ENCODE peak calls at places on chromosome 17, in seven cellular contexts. T, N, R, U, C, S and J are unnamed samples. For H3K36me3, the result is how much of the 10 kb centered on the place peaks cover.

GRCh38 chr17:81665205-81666091 is 957 bp downstream of the OXLD1 start:
- DNase-seq in T (no peak), S (peak), R (peak), U (no peak), N (no peak), C (peak), J (no peak)

GRCh38 chr17:18970582-18971480 is 18.9 kb downstream of the SLC5A10 start:
- DNase-seq in N (no peak), U (no peak), C (no peak), R (no peak), S (no peak), T (no peak), J (no peak)

GRCh38 chr17:10295728-10296343 is 77.0 kb downstream of the MYH13 start:
- DNase-seq in R (peak), N (peak), S (peak), C (peak), U (peak), T (peak), J (peak)

GRCh38 chr17:40447148-40447644 is 3.9 kb downstream of the IGFBP4 start:
- DNase-seq in C (no peak), S (no peak), U (no peak), N (no peak), R (no peak), T (no peak), J (no peak)

GRCh38 chr17:72928454-72929136 is 163.9 kb downstream of the SLC39A11 start:
- DNase-seq in U (no peak), R (no peak), T (no peak), C (no peak), N (no peak), S (peak), J (no peak)

GRCh38 chr17:33452797-33453196 is 159.7 kb upstream of the ASIC2 start:
- DNase-seq in N (no peak), U (no peak), C (no peak), T (peak), R (no peak), S (no peak), J (no peak)

GRCh38 chr17:9123594-9124553 is 102.6 kb downstream of the NTN1 start:
- DNase-seq in S (no peak), N (no peak), T (no peak), R (no peak), C (no peak), U (no peak), J (no peak)

GRCh38 chr17:57234252-57235092 is 21.9 kb upstream of the MSI2 start:
- DNase-seq in U (no peak), N (no peak), T (no peak), S (no peak), C (no peak), R (no peak), J (no peak)

GRCh38 chr17:49523706-49524472 is 28.8 kb downstream of the NGFR start:
- DNase-seq in R (no peak), U (no peak), C (peak), N (no peak), T (no peak), S (no peak), J (no peak)

GRCh38 chr17:28317965-28318758 is 838 bp upstream of the TMEM97 start:
- DNase-seq in C (peak), T (no peak), S (no peak), N (no peak), R (peak), U (no peak), J (no peak)

GRCh38 chr17:67831268-67831667 is 6.0 kb downstream of the BPTF start:
- DNase-seq in C (no peak), U (no peak), R (no peak), S (no peak), T (no peak), N (no peak), J (no peak)

GRCh38 chr17:11493947-11494346 is 104.3 kb upstream of the DNAH9 start:
- DNase-seq in R (no peak), N (no peak), U (no peak), S (no peak), C (no peak), T (no peak), J (no peak)

GRCh38 chr17:15999974-16000827 is 577 bp downstream of the TTC19 start:
- DNase-seq in U (no peak), N (no peak), R (no peak), S (peak), C (no peak), T (no peak), J (no peak)

GRCh38 chr17:43456661-43457361 is 27.0 kb upstream of the DHX8 start:
- DNase-seq in U (no peak), S (peak), T (no peak), N (no peak), C (no peak), R (no peak), J (no peak)

GRCh38 chr17:44788139-44788538 is 29.4 kb downstream of the ADAM11 start:
- DNase-seq in S (no peak), T (no peak), C (no peak), R (no peak), N (no peak), U (no peak), J (no peak)

GRCh38 chr17:6456914-6457687 is 12.8 kb downstream of the PIMREG start:
- DNase-seq in C (no peak), T (no peak), U (no peak), S (peak), R (peak), N (no peak), J (no peak)

GRCh38 chr17:7014261-7014994 is 2.0 kb downstream of the RNASEK start:
- DNase-seq in U (peak), R (peak), S (peak), N (peak), T (peak), C (peak), J (no peak)

GRCh38 chr17:77347544-77347943 is 206.8 kb downstream of the SEC14L1 start:
- DNase-seq in N (no peak), S (no peak), R (no peak), U (no peak), T (no peak), C (no peak), J (no peak)

GRCh38 chr17:77345260-77345910 is 204.6 kb downstream of the SEC14L1 start:
- DNase-seq in N (no peak), S (no peak), T (no peak), C (no peak), R (no peak), U (no peak), J (no peak)

GRCh38 chr17:77344038-77344437 is 203.3 kb downstream of the SEC14L1 start:
- DNase-seq in T (no peak), S (no peak), U (no peak), C (no peak), N (no peak), R (no peak), J (no peak)

GRCh38 chr17:77349976-77350830 is 209.4 kb downstream of the SEC14L1 start:
- DNase-seq in N (no peak), C (no peak), R (no peak), S (no peak), T (no peak), U (no peak), J (no peak)

DNA sequence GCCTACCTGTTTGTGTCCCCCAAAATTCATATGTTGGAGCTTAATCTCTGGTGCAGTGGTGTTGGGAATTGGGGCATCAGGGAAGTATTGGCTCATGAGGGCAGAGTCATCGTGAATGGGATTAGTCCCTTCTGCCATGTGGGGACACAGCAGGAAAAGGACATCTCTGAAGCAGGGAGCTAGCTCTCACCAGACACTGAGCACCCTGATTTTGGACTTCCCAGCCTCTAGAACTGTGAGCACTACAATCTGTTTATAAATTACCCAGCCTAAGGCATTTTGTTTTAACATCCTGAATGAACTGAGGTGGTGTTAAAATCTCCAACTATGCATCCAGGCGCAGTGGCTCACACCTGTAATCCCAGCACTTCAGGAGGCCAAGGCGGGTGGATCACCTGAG is 206.0 kb downstream of the SEC14L1 start:
- DNase-seq in S (no peak), N (no peak), R (no peak), T (no peak), C (no peak), U (no peak), J (no peak)
- TF ChIP-seq SIN3A in S (no peak), N (no peak), R (no peak), T (no peak), C (no peak), U (no peak), J (no peak)

GRCh38 chr17:3585826-3586225 is 23.4 kb downstream of the TRPV1 start:
- DNase-seq in U (no peak), R (no peak), C (no peak), T (no peak), S (no peak), N (no peak), J (no peak)
- H3K36me3 ChIP-seq in U (under half), R (under half), C (under half), T (under half), S (under half), N (under half), J (under half)

GRCh38 chr17:78430892-78431691 is 52.6 kb downstream of the PGS1 start:
- DNase-seq in T (no peak), S (no peak), N (no peak), R (no peak), U (no peak), C (no peak), J (no peak)

GRCh38 chr17:78428025-78428575 is 49.7 kb downstream of the PGS1 start:
- DNase-seq in U (no peak), C (no peak), S (no peak), R (no peak), N (no peak), T (no peak), J (no peak)

GRCh38 chr17:78427140-78427539 is 48.7 kb downstream of the PGS1 start:
- DNase-seq in U (no peak), S (no peak), C (no peak), N (no peak), R (no peak), T (no peak), J (no peak)

GRCh38 chr17:78429618-78429995 is 51.2 kb downstream of the PGS1 start:
- DNase-seq in S (no peak), R (no peak), T (no peak), C (no peak), U (no peak), N (no peak), J (no peak)

GRCh38 chr17:78428842-78429617 is 50.6 kb downstream of the PGS1 start:
- DNase-seq in T (no peak), S (no peak), C (no peak), N (no peak), R (no peak), U (no peak), J (no peak)
- TF ChIP-seq POLR2AphosphoS5 in T (peak), S (no peak), C (no peak), N (no peak), R (no peak), U (no peak), J (no peak)

GRCh38 chr17:50663812-50664374 is 29.2 kb downstream of the ABCC3 start:
- DNase-seq in U (no peak), T (no peak), S (peak), R (no peak), C (no peak), N (no peak), J (no peak)

GRCh38 chr17:50666316-50666715 is 31.6 kb downstream of the ABCC3 start:
- DNase-seq in U (no peak), S (no peak), T (no peak), R (no peak), C (no peak), N (no peak), J (no peak)

GRCh38 chr17:50664788-50665458 is 30.2 kb downstream of the ABCC3 start:
- DNase-seq in R (peak), C (no peak), N (no peak), S (peak), U (no peak), T (no peak), J (no peak)

GRCh38 chr17:50667259-50668024 is 32.8 kb downstream of the ABCC3 start:
- DNase-seq in C (no peak), R (no peak), N (no peak), U (no peak), T (no peak), S (no peak), J (no peak)

GRCh38 chr17:50665838-50666237 is 31.2 kb downstream of the ABCC3 start:
- DNase-seq in S (no peak), U (no peak), R (no peak), C (no peak), N (no peak), T (no peak), J (no peak)
- TF ChIP-seq SIN3A in S (no peak), U (no peak), R (no peak), C (no peak), N (no peak), T (no peak), J (no peak)

GRCh38 chr17:78396436-78397335 is 18.2 kb downstream of the PGS1 start:
- DNase-seq in C (no peak), N (no peak), U (no peak), T (no peak), R (no peak), S (peak), J (no peak)
- H3K36me3 ChIP-seq in C (under half), N (under half), U (under half), T (half or more), R (half or more), S (under half), J (under half)